ENCODE peak calls at places on chromosomes 2 and 18, in five cellular contexts. One of them, this sample, is unnamed.

GRCh38 chr2:235521844-235522243 is 28.0 kb downstream of the AGAP1 start:
- DNase-seq in GM12878: no peak
- DNase-seq in HepG2: no peak
- DNase-seq in endothelial cell of umbilical vein: no peak
- DNase-seq in A549: no peak
- DNase-seq in this sample: no peak

GRCh38 chr2:241546771-241547498 is 11.6 kb upstream of the BOK start:
- DNase-seq in GM12878: no peak
- DNase-seq in HepG2: peak
- DNase-seq in endothelial cell of umbilical vein: peak
- DNase-seq in A549: no peak
- DNase-seq in this sample: no peak

GRCh38 chr2:83071914-83072313 is 1387.2 kb downstream of the SUCLG1 start:
- DNase-seq in GM12878: no peak
- DNase-seq in HepG2: no peak
- DNase-seq in endothelial cell of umbilical vein: no peak
- DNase-seq in A549: no peak
- DNase-seq in this sample: no peak

GRCh38 chr2:86625096-86625495 is 1.4 kb upstream of the RNF103 start:
- DNase-seq in GM12878: no peak
- DNase-seq in HepG2: no peak
- DNase-seq in endothelial cell of umbilical vein: no peak
- DNase-seq in A549: no peak
- DNase-seq in this sample: no peak

GRCh38 chr18:58497845-58498244 is 131.0 kb downstream of the ALPK2 start:
- DNase-seq in GM12878: no peak
- DNase-seq in HepG2: no peak
- DNase-seq in endothelial cell of umbilical vein: no peak
- DNase-seq in A549: no peak
- DNase-seq in this sample: no peak

GRCh38 chr18:48022531-48023330 is 92.3 kb upstream of the SMAD2 start:
- DNase-seq in GM12878: peak
- DNase-seq in HepG2: peak
- DNase-seq in endothelial cell of umbilical vein: peak
- DNase-seq in A549: peak
- DNase-seq in this sample: peak

GRCh38 chr2:99481941-99482340 is 7.9 kb downstream of the REV1 start:
- DNase-seq in GM12878: no peak
- DNase-seq in HepG2: peak
- DNase-seq in endothelial cell of umbilical vein: no peak
- DNase-seq in A549: peak
- DNase-seq in this sample: peak

GRCh38 chr18:26549486-26550435 is 1.4 kb upstream of the KCTD1 start:
- DNase-seq in GM12878: no peak
- DNase-seq in HepG2: peak
- DNase-seq in endothelial cell of umbilical vein: peak
- DNase-seq in A549: peak
- DNase-seq in this sample: peak

GRCh38 chr2:43605079-43605655 is 9.3 kb upstream of the THADA start:
- DNase-seq in GM12878: no peak
- DNase-seq in HepG2: peak
- DNase-seq in endothelial cell of umbilical vein: peak
- DNase-seq in A549: peak
- DNase-seq in this sample: peak

GRCh38 chr2:25402477-25402876 is 60.8 kb upstream of the DNMT3A start:
- DNase-seq in GM12878: no peak
- DNase-seq in HepG2: no peak
- DNase-seq in endothelial cell of umbilical vein: no peak
- DNase-seq in A549: no peak
- DNase-seq in this sample: no peak

GRCh38 chr2:190627881-190628412 is 20.9 kb upstream of the NAB1 start:
- DNase-seq in GM12878: no peak
- DNase-seq in HepG2: no peak
- DNase-seq in endothelial cell of umbilical vein: peak
- DNase-seq in A549: no peak
- DNase-seq in this sample: peak

GRCh38 chr18:76824136-76824676 is 1.8 kb downstream of the ZNF236 start:
- DNase-seq in GM12878: no peak
- DNase-seq in HepG2: no peak
- DNase-seq in endothelial cell of umbilical vein: no peak
- DNase-seq in A549: no peak
- DNase-seq in this sample: no peak
- H3K4me3 ChIP-seq in GM12878: peak
- H3K4me3 ChIP-seq in HepG2: no peak
- H3K4me3 ChIP-seq in endothelial cell of umbilical vein: no peak
- H3K4me3 ChIP-seq in A549: peak
- H3K4me3 ChIP-seq in this sample: peak

DNA sequence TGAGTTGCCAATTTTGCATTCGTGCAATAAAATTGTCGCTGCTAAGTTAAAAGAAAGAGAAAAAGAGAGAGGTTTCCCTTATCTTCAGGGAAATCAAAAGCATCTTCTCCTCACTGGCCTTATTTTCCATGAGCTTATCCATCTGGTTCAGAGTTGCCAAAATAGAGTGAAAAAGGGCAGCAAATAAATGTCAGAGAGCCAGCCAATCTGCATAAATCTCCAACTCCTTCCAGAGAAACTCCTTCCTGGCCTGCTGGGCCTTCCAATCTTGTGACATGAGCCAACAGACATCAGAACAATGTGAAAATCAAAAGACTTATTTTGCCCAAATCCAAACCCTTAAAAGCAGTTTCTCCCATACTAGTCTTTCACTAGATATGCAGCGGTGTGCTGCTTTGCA is 28.4 kb downstream of the PAX3 start:
- DNase-seq in GM12878: no peak
- DNase-seq in HepG2: no peak
- DNase-seq in endothelial cell of umbilical vein: no peak
- DNase-seq in A549: no peak
- DNase-seq in this sample: no peak
- TF ChIP-seq MYC in GM12878: no peak
- TF ChIP-seq MYC in HepG2: no peak
- TF ChIP-seq MYC in endothelial cell of umbilical vein: no peak
- TF ChIP-seq MYC in A549: no peak
- TF ChIP-seq MYC in this sample: no peak

DNA sequence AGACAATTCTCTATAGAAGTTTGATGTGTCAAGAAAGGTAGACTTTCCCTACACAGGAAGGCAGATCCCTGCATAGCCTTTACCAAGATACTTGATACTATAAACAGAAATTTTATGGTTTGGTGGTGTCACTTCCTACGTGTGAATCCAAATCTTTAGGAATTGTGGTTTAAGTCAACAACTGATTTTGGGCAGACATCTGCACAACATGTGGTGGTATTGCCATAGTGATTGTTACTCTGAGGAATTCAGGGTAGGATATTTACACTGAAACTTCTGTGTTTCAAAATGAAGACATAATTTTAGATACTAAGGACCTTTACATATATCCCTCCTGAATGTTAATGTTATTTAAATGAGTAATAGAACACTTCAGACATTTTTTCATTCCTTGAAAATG is 77.0 kb downstream of the MDH1 start:
- DNase-seq in GM12878: no peak
- DNase-seq in HepG2: no peak
- DNase-seq in endothelial cell of umbilical vein: no peak
- DNase-seq in A549: no peak
- DNase-seq in this sample: no peak
- H3K4me3 ChIP-seq in GM12878: no peak
- H3K4me3 ChIP-seq in HepG2: no peak
- H3K4me3 ChIP-seq in endothelial cell of umbilical vein: no peak
- H3K4me3 ChIP-seq in A549: no peak
- H3K4me3 ChIP-seq in this sample: no peak

GRCh38 chr2:216710531-216711282 is 15.4 kb upstream of the IGFBP5 start:
- DNase-seq in GM12878: no peak
- DNase-seq in HepG2: no peak
- DNase-seq in endothelial cell of umbilical vein: no peak
- DNase-seq in A549: no peak
- DNase-seq in this sample: no peak
- TF ChIP-seq MYC in GM12878: no peak
- TF ChIP-seq MYC in HepG2: no peak
- TF ChIP-seq MYC in endothelial cell of umbilical vein: no peak
- TF ChIP-seq MYC in A549: no peak
- TF ChIP-seq MYC in this sample: no peak

GRCh38 chr2:232526296-232527055 is 516 bp downstream of the CHRND start:
- DNase-seq in GM12878: no peak
- DNase-seq in HepG2: no peak
- DNase-seq in endothelial cell of umbilical vein: no peak
- DNase-seq in A549: no peak
- DNase-seq in this sample: no peak
- H3K4me3 ChIP-seq in GM12878: no peak
- H3K4me3 ChIP-seq in HepG2: no peak
- H3K4me3 ChIP-seq in endothelial cell of umbilical vein: no peak
- H3K4me3 ChIP-seq in A549: no peak
- H3K4me3 ChIP-seq in this sample: no peak

GRCh38 chr2:162787616-162788015 is 51.0 kb downstream of the KCNH7 start:
- DNase-seq in GM12878: no peak
- DNase-seq in HepG2: no peak
- DNase-seq in endothelial cell of umbilical vein: no peak
- DNase-seq in A549: no peak
- DNase-seq in this sample: no peak
- TF ChIP-seq MYC in GM12878: no peak
- TF ChIP-seq MYC in HepG2: no peak
- TF ChIP-seq MYC in endothelial cell of umbilical vein: no peak
- TF ChIP-seq MYC in A549: no peak
- TF ChIP-seq MYC in this sample: no peak

GRCh38 chr2:74119912-74120825 is 27.5 kb downstream of the BOLA3 start:
- DNase-seq in GM12878: peak
- DNase-seq in HepG2: peak
- DNase-seq in endothelial cell of umbilical vein: peak
- DNase-seq in A549: peak
- DNase-seq in this sample: peak

GRCh38 chr2:74119324-74119723 is 28.4 kb downstream of the BOLA3 start:
- DNase-seq in GM12878: no peak
- DNase-seq in HepG2: no peak
- DNase-seq in endothelial cell of umbilical vein: no peak
- DNase-seq in A549: no peak
- DNase-seq in this sample: peak
- H3K4me3 ChIP-seq in GM12878: peak
- H3K4me3 ChIP-seq in HepG2: no peak
- H3K4me3 ChIP-seq in endothelial cell of umbilical vein: no peak
- H3K4me3 ChIP-seq in A549: peak
- H3K4me3 ChIP-seq in this sample: peak